ENCODE peak calls at places on chromosomes 3 and 15, in five cellular contexts. C is H1, P is K562, X is HepG2, J is GM12878. D is an unnamed sample.

GRCh38 chr3:188270423-188270972 is 116.5 kb downstream of the LPP start:
- DNase-seq in X (peak; percentile 89), J (no peak), C (no peak), P (no peak), D (no peak)

GRCh38 chr15:54273928-54274327 is 295.7 kb downstream of the UNC13C start:
- DNase-seq in X (no peak), C (peak; percentile 9), P (no peak), J (no peak), D (no peak)

GRCh38 chr3:23648326-23648964 is 157.3 kb upstream of the UBE2E1 start:
- DNase-seq in X (no peak), P (no peak), C (no peak), J (no peak), D (no peak)

GRCh38 chr15:67149859-67150824 is 84.7 kb downstream of the SMAD3 start:
- DNase-seq in X (peak; percentile 94), C (no peak), P (peak; percentile 59), J (peak; percentile 51), D (peak; percentile 96)

GRCh38 chr3:4744405-4745239 is 234.6 kb upstream of the BHLHE40 start:
- DNase-seq in J (no peak), P (no peak), X (peak; percentile 89), C (no peak), D (no peak)

GRCh38 chr3:192772495-192772894 is 45.2 kb upstream of the FGF12 start:
- DNase-seq in C (peak; percentile 36), J (no peak), X (peak; percentile 2), P (no peak), D (peak; percentile 12)

GRCh38 chr3:195441971-195442572 is 748 bp downstream of the ACAP2 start:
- DNase-seq in P (peak; percentile 54), C (no peak), X (no peak), J (no peak), D (no peak)

GRCh38 chr15:96343529-96344072 is 13.1 kb downstream of the NR2F2 start:
- DNase-seq in X (no peak), P (no peak), J (no peak), C (no peak), D (no peak)

GRCh38 chr3:49383387-49383786 is 25.2 kb upstream of the GPX1 start:
- DNase-seq in J (no peak), P (no peak), X (no peak), C (no peak), D (no peak)

GRCh38 chr3:109548192-109548938 is 211.0 kb upstream of the DPPA4 start:
- DNase-seq in C (no peak), P (no peak), X (no peak), J (no peak), D (no peak)

GRCh38 chr3:126511291-126511690 is 6.3 kb downstream of the UROC1 start:
- DNase-seq in J (no peak), X (no peak), C (no peak), P (no peak), D (no peak)

GRCh38 chr15:56794150-56794922 is 61.0 kb upstream of the ZNF280D start:
- DNase-seq in P (no peak), J (no peak), C (no peak), X (no peak), D (no peak)

GRCh38 chr15:83892498-83892897 is 238.6 kb downstream of the ADAMTSL3 start:
- DNase-seq in C (no peak), P (no peak), X (no peak), J (no peak), D (no peak)

GRCh38 chr15:70585707-70586034 is 177.7 kb downstream of the UACA start:
- DNase-seq in C (no peak), X (peak; percentile 16), P (no peak), J (no peak), D (no peak)

GRCh38 chr3:10560060-10560861 is 54.9 kb upstream of the ATP2B2 start:
- DNase-seq in J (no peak), P (no peak), C (no peak), X (no peak), D (no peak)

DNA sequence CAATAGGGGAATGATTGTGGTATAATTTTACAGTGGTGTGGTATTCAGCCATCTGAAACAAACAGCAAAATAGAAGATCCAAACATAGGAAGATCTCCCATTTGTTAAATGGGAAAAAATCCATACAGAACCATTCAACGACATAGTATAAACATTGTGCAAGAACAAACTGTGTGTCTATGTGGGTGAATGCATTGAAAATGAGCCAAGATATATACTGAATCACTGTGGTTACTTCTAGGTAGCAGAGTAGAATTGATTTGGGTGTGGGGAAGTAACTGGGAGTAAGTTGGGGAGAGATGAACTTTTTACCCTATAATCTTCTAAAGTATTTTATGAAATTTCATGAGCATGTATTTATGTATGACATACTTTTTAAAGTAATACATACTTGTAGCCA is 123.1 kb upstream of the UMPS start:
- DNase-seq in P (no peak), X (peak; percentile 58), J (no peak), C (no peak), D (no peak)
- TF ChIP-seq SP1 in P (no peak), X (no peak), J (no peak), C (no peak), D (peak; percentile 22)

GRCh38 chr3:74847093-74847492 is 232.6 kb upstream of the CNTN3 start:
- DNase-seq in J (no peak), C (no peak), X (no peak), P (no peak), D (no peak)

GRCh38 chr3:74844428-74844827 is 230.0 kb upstream of the CNTN3 start:
- DNase-seq in X (no peak), P (no peak), J (no peak), C (no peak), D (no peak)

GRCh38 chr3:74845086-74845485 is 230.6 kb upstream of the CNTN3 start:
- DNase-seq in J (no peak), X (no peak), P (no peak), C (no peak), D (no peak)

DNA sequence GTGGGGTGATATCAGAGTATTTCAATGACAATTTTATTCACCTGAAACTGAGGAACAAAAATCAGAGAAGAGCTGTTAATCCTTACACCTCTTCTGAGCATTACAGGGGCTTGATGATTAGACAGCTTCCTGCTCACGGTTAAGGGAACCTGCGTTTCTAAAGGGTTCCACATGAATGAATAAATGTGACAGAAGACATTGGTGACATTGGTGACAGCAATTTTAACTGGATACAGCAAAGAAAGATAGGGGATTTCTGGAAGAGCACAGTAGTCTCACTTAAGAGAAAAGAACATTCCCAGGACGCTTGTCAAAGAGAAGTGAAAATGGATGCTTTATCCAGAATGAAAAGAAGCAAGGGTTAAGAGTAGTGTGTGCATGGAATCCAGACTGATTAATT is 235.9 kb upstream of the CNTN3 start:
- DNase-seq in C (no peak), J (no peak), P (no peak), X (no peak), D (no peak)
- TF ChIP-seq JUND in C (no peak), J (no peak), P (no peak), X (no peak), D (no peak)

GRCh38 chr3:189941679-189942078 is 179.0 kb downstream of the P3H2 start:
- DNase-seq in J (no peak), C (no peak), X (peak; percentile 79), P (no peak), D (no peak)
- TF ChIP-seq SP1 in J (no peak), C (no peak), X (no peak), P (no peak), D (peak; percentile 19)

GRCh38 chr3:55718475-55718874 is 231.4 kb upstream of the WNT5A start:
- DNase-seq in X (no peak), J (no peak), P (no peak), C (no peak), D (no peak)
- TF ChIP-seq JUND in X (no peak), J (no peak), P (no peak), C (no peak), D (no peak)

DNA sequence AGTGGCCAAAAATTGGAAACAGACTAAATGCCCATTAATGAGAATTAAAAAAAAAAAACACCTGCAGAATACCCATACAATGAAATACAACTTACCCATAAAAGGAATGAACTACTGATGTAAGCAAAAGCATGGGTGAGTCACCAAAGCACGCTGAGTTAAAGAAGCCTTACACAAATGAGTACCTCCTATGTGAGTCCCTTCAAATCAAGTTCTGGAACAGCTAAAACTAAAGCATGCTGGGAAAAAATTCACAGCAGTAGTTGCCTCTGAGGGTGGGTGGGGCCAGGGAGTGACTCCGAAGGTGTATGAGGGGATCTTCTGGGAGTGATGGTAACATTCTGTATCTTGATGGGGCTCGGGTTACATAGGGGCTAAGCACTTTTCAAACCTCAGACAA is 11.4 kb downstream of the MYO5C start:
- DNase-seq in X (no peak), J (no peak), C (no peak), P (no peak), D (no peak)
- TF ChIP-seq SP1 in X (no peak), J (no peak), C (no peak), P (no peak), D (no peak)

GRCh38 chr3:136734382-136735070 is 17.7 kb downstream of the STAG1 start:
- DNase-seq in J (no peak), X (peak; percentile 59), P (no peak), C (no peak), D (no peak)
- TF ChIP-seq JUND in J (no peak), X (no peak), P (no peak), C (no peak), D (no peak)

GRCh38 chr3:172606021-172606420 is 82.8 kb upstream of the TNFSF10 start:
- DNase-seq in J (no peak), P (no peak), X (no peak), C (no peak), D (no peak)
- TF ChIP-seq SP1 in J (no peak), P (no peak), X (no peak), C (no peak), D (no peak)

GRCh38 chr15:90101130-90101968 is 919 bp downstream of the IDH2 start:
- DNase-seq in P (no peak), X (no peak), C (no peak), J (no peak), D (no peak)
- TF ChIP-seq JUND in P (no peak), X (no peak), C (no peak), J (no peak), D (no peak)

GRCh38 chr3:140276698-140277097 is 341.7 kb downstream of the CLSTN2 start:
- DNase-seq in J (no peak), P (no peak), C (peak; percentile 17), X (peak; percentile 9), D (peak; percentile 12)
- TF ChIP-seq SP1 in J (no peak), P (no peak), C (no peak), X (no peak), D (no peak)

GRCh38 chr3:13509816-13510192 is 29.7 kb downstream of the HDAC11 start:
- DNase-seq in J (no peak), X (no peak), C (no peak), P (no peak), D (no peak)

GRCh38 chr3:13513051-13513912 is 33.2 kb downstream of the HDAC11 start:
- DNase-seq in J (no peak), C (no peak), P (no peak), X (no peak), D (no peak)

GRCh38 chr3:13513913-13514517 is 33.9 kb downstream of the HDAC11 start:
- DNase-seq in C (no peak), P (no peak), J (no peak), X (no peak), D (no peak)

GRCh38 chr3:13515036-13515435 is 33.9 kb upstream of the FBLN2 start:
- DNase-seq in C (no peak), P (no peak), J (no peak), X (no peak), D (no peak)

DNA sequence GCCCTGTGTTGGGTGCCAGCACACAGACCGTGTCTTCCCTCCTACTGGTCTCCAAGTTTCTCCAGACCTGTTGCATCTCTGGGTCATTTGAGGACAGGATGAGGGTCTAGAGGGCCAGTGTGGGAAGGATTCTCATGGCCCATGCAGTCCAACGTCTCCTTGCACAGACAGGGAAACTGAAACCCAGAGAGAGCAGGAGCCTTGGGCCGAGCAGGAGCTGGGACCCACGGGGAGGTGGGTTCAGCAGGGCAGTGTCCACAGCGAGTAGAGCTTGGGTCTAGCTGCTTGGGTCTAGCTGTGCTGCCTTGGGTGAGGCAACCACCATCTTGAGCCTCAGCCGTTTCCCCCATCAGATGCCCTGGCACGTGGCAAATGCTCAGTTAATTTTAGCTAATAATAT is 32.3 kb downstream of the HDAC11 start:
- DNase-seq in C (no peak), X (no peak), P (no peak), J (no peak), D (no peak)
- TF ChIP-seq JUND in C (no peak), X (no peak), P (no peak), J (no peak), D (no peak)

D was measured in HCT116.